ENCODE peak calls at places on chromosomes 13 and 19, in five cellular contexts. G, L, I, F and A are unnamed samples.

GRCh38 chr19:38044267-38045111 is 137.5 kb downstream of the SIPA1L3 start:
- DNase-seq in I (no peak), L (no peak), G (no peak), F (no peak), A (no peak)

GRCh38 chr19:37095859-37096258 is 17.6 kb downstream of the ZNF420 start:
- DNase-seq in L (no peak), F (no peak), I (no peak), G (no peak), A (no peak)

GRCh38 chr19:18817574-18817973 is 14.2 kb upstream of the UPF1 start:
- DNase-seq in L (no peak), F (no peak), G (no peak), I (no peak), A (no peak)

GRCh38 chr13:113216165-113217056 is 7.0 kb downstream of the CUL4A start:
- DNase-seq in L (no peak), F (peak; percentile 36), I (no peak), G (no peak), A (peak; percentile 74)

GRCh38 chr19:45045671-45046353 is 7.0 kb downstream of the CLASRP start:
- DNase-seq in L (no peak), G (no peak), I (no peak), F (no peak), A (no peak)

GRCh38 chr19:40578442-40578908 is 1.8 kb downstream of the SHKBP1 start:
- DNase-seq in L (no peak), G (no peak), F (no peak), I (no peak), A (no peak)

GRCh38 chr19:1238373-1239303 is 833 bp upstream of the CBARP start:
- DNase-seq in F (no peak), G (no peak), I (no peak), L (no peak), A (peak; percentile 65)

GRCh38 chr13:40315416-40316064 is 350.9 kb downstream of the FOXO1 start:
- DNase-seq in L (no peak), I (no peak), F (peak; percentile 19), G (peak; percentile 16), A (no peak)

GRCh38 chr13:62357887-62358645 is 942.4 kb upstream of the PCDH20 start:
- DNase-seq in G (no peak), I (no peak), L (no peak), F (no peak), A (no peak)

GRCh38 chr19:530133-531008 is 1.2 kb upstream of the CDC34 start:
- DNase-seq in L (no peak), I (no peak), F (no peak), G (no peak), A (no peak)

GRCh38 chr19:28318469-28319179 is 894.3 kb downstream of the UQCRFS1 start:
- DNase-seq in G (no peak), L (no peak), I (no peak), F (no peak), A (no peak)

GRCh38 chr19:33804021-33804799 is 7.5 kb downstream of the KCTD15 start:
- DNase-seq in I (no peak), G (no peak), F (peak; percentile 97), L (no peak), A (no peak)

GRCh38 chr19:3743486-3743885 is 18.0 kb downstream of the APBA3 start:
- DNase-seq in L (no peak), F (no peak), G (no peak), I (no peak), A (no peak)

GRCh38 chr13:109567315-109567714 is 219.1 kb downstream of the IRS2 start:
- DNase-seq in F (no peak), I (no peak), L (no peak), G (no peak), A (no peak)

GRCh38 chr19:45637890-45638667 is 1.1 kb downstream of the EML2 start:
- DNase-seq in F (peak; percentile 80), I (no peak), L (no peak), G (no peak), A (no peak)

GRCh38 chr13:94176576-94176975 is 302.9 kb downstream of the DCT start:
- DNase-seq in G (no peak), I (no peak), L (no peak), F (no peak), A (no peak)

GRCh38 chr13:110371550-110372465 is 64.7 kb downstream of the COL4A2 start:
- DNase-seq in L (no peak), F (no peak), G (no peak), I (no peak), A (peak; percentile 49)

GRCh38 chr13:101231751-101232428 is 184.4 kb downstream of the NALCN start:
- DNase-seq in G (no peak), I (no peak), L (no peak), F (no peak), A (no peak)

GRCh38 chr13:92963029-92963428 is 263.6 kb upstream of the GPC6 start:
- DNase-seq in L (no peak), G (no peak), I (no peak), F (no peak), A (no peak)